ENCODE peak calls at places on chromosomes 3 and 15, in seven cellular contexts. One of them, this sample, is unnamed.

GRCh38 chr3:46261926-46262594 is 19.8 kb downstream of the CCR3 start:
- DNase-seq in pancreas: no peak
- DNase-seq in sigmoid colon: no peak
- DNase-seq in right cardiac atrium: no peak
- DNase-seq in thyroid gland: no peak
- DNase-seq in HL-60: no peak
- DNase-seq in Karpas-422: peak; percentile 5
- DNase-seq in this sample: no peak

GRCh38 chr3:193148678-193149473 is 92.1 kb upstream of the PLAAT1 start:
- DNase-seq in HL-60: no peak
- DNase-seq in sigmoid colon: no peak
- DNase-seq in pancreas: no peak
- DNase-seq in right cardiac atrium: no peak
- DNase-seq in Karpas-422: no peak
- DNase-seq in thyroid gland: peak; percentile 23
- DNase-seq in this sample: no peak

GRCh38 chr3:7385635-7386034 is 524.7 kb downstream of the GRM7 start:
- DNase-seq in HL-60: no peak
- DNase-seq in pancreas: no peak
- DNase-seq in sigmoid colon: no peak
- DNase-seq in right cardiac atrium: no peak
- DNase-seq in thyroid gland: no peak
- DNase-seq in Karpas-422: no peak
- DNase-seq in this sample: no peak

GRCh38 chr15:41965441-41966413 is 6.6 kb downstream of the EHD4 start:
- DNase-seq in Karpas-422: no peak
- DNase-seq in pancreas: peak; percentile 55
- DNase-seq in right cardiac atrium: peak; percentile 43
- DNase-seq in sigmoid colon: no peak
- DNase-seq in thyroid gland: no peak
- DNase-seq in HL-60: no peak
- DNase-seq in this sample: no peak

GRCh38 chr3:169218314-169218983 is 445.1 kb downstream of the MECOM start:
- DNase-seq in sigmoid colon: no peak
- DNase-seq in HL-60: no peak
- DNase-seq in Karpas-422: no peak
- DNase-seq in thyroid gland: peak; percentile 19
- DNase-seq in pancreas: peak; percentile 38
- DNase-seq in right cardiac atrium: peak; percentile 41
- DNase-seq in this sample: no peak

GRCh38 chr3:48599509-48600285 is 4.6 kb upstream of the COL7A1 start:
- DNase-seq in thyroid gland: no peak
- DNase-seq in sigmoid colon: no peak
- DNase-seq in Karpas-422: no peak
- DNase-seq in right cardiac atrium: no peak
- DNase-seq in HL-60: no peak
- DNase-seq in pancreas: no peak
- DNase-seq in this sample: no peak

GRCh38 chr3:160919942-160920341 is 163.9 kb downstream of the PPM1L start:
- DNase-seq in sigmoid colon: no peak
- DNase-seq in pancreas: peak; percentile 37
- DNase-seq in thyroid gland: peak; percentile 24
- DNase-seq in Karpas-422: no peak
- DNase-seq in HL-60: no peak
- DNase-seq in right cardiac atrium: no peak
- DNase-seq in this sample: no peak

GRCh38 chr3:134737520-134737919 is 57.5 kb upstream of the EPHB1 start:
- DNase-seq in pancreas: no peak
- DNase-seq in right cardiac atrium: no peak
- DNase-seq in thyroid gland: no peak
- DNase-seq in sigmoid colon: no peak
- DNase-seq in HL-60: no peak
- DNase-seq in Karpas-422: no peak
- DNase-seq in this sample: no peak

GRCh38 chr3:16264174-16264707 is 502 bp downstream of the DPH3 start:
- DNase-seq in Karpas-422: peak; percentile 52
- DNase-seq in sigmoid colon: no peak
- DNase-seq in thyroid gland: no peak
- DNase-seq in pancreas: no peak
- DNase-seq in HL-60: no peak
- DNase-seq in right cardiac atrium: no peak
- DNase-seq in this sample: no peak

GRCh38 chr3:88912294-88913014 is 195.0 kb upstream of the EPHA3 start:
- DNase-seq in thyroid gland: no peak
- DNase-seq in HL-60: no peak
- DNase-seq in Karpas-422: no peak
- DNase-seq in right cardiac atrium: no peak
- DNase-seq in pancreas: no peak
- DNase-seq in sigmoid colon: no peak
- DNase-seq in this sample: no peak

GRCh38 chr15:78775472-78775871 is 35.8 kb downstream of the ADAMTS7 start:
- DNase-seq in Karpas-422: no peak
- DNase-seq in HL-60: no peak
- DNase-seq in sigmoid colon: no peak
- DNase-seq in pancreas: no peak
- DNase-seq in right cardiac atrium: no peak
- DNase-seq in thyroid gland: no peak
- DNase-seq in this sample: no peak

GRCh38 chr15:78259232-78259631 is 5.1 kb upstream of the DNAJA4 start:
- DNase-seq in thyroid gland: no peak
- DNase-seq in Karpas-422: no peak
- DNase-seq in HL-60: no peak
- DNase-seq in pancreas: no peak
- DNase-seq in right cardiac atrium: no peak
- DNase-seq in sigmoid colon: no peak
- DNase-seq in this sample: no peak

GRCh38 chr15:88454867-88455810 is 12.0 kb downstream of the MRPL46 start:
- DNase-seq in Karpas-422: peak; percentile 87
- DNase-seq in thyroid gland: peak; percentile 72
- DNase-seq in sigmoid colon: peak; percentile 80
- DNase-seq in pancreas: peak; percentile 49
- DNase-seq in HL-60: no peak
- DNase-seq in right cardiac atrium: peak; percentile 43
- DNase-seq in this sample: peak; percentile 52

GRCh38 chr15:60695713-60696522 is 217.0 kb upstream of the ICE2 start:
- DNase-seq in right cardiac atrium: no peak
- DNase-seq in Karpas-422: no peak
- DNase-seq in pancreas: no peak
- DNase-seq in HL-60: no peak
- DNase-seq in sigmoid colon: no peak
- DNase-seq in thyroid gland: no peak
- DNase-seq in this sample: no peak

GRCh38 chr3:16253601-16254000 is 11.1 kb downstream of the DPH3 start:
- DNase-seq in HL-60: peak; percentile 99
- DNase-seq in sigmoid colon: peak; percentile 84
- DNase-seq in thyroid gland: peak; percentile 64
- DNase-seq in Karpas-422: no peak
- DNase-seq in pancreas: peak; percentile 53
- DNase-seq in right cardiac atrium: peak; percentile 62
- DNase-seq in this sample: no peak

GRCh38 chr3:187765342-187765741 is 20.1 kb upstream of the BCL6 start:
- DNase-seq in HL-60: no peak
- DNase-seq in pancreas: no peak
- DNase-seq in Karpas-422: no peak
- DNase-seq in thyroid gland: no peak
- DNase-seq in sigmoid colon: no peak
- DNase-seq in right cardiac atrium: no peak
- DNase-seq in this sample: no peak

GRCh38 chr15:33737687-33738606 is 230.3 kb upstream of the CHRM5 start:
- DNase-seq in right cardiac atrium: no peak
- DNase-seq in Karpas-422: peak; percentile 67
- DNase-seq in thyroid gland: peak; percentile 21
- DNase-seq in pancreas: peak; percentile 19
- DNase-seq in HL-60: no peak
- DNase-seq in sigmoid colon: no peak
- DNase-seq in this sample: no peak

GRCh38 chr3:42488687-42489086 is 13.8 kb upstream of the VIPR1 start:
- DNase-seq in thyroid gland: no peak
- DNase-seq in sigmoid colon: no peak
- DNase-seq in HL-60: no peak
- DNase-seq in pancreas: no peak
- DNase-seq in right cardiac atrium: no peak
- DNase-seq in Karpas-422: no peak
- DNase-seq in this sample: no peak

GRCh38 chr15:63374686-63375520 is 6.7 kb downstream of the CA12 start:
- DNase-seq in Karpas-422: no peak
- DNase-seq in thyroid gland: peak; percentile 81
- DNase-seq in right cardiac atrium: peak; percentile 67
- DNase-seq in pancreas: no peak
- DNase-seq in HL-60: no peak
- DNase-seq in sigmoid colon: no peak
- DNase-seq in this sample: no peak
- H3K27ac ChIP-seq in Karpas-422: no peak overlapping the region
- H3K27ac ChIP-seq in thyroid gland: peak overlapping the region; percentile 85
- H3K27ac ChIP-seq in right cardiac atrium: no peak overlapping the region
- H3K27ac ChIP-seq in pancreas: no peak overlapping the region
- H3K27ac ChIP-seq in HL-60: no peak overlapping the region
- H3K27ac ChIP-seq in sigmoid colon: peak overlapping the region; percentile 67
- H3K27ac ChIP-seq in this sample: peak overlapping the region; percentile 34

GRCh38 chr3:29317659-29318173 is 36.8 kb downstream of the RBMS3 start:
- DNase-seq in sigmoid colon: no peak
- DNase-seq in Karpas-422: no peak
- DNase-seq in right cardiac atrium: no peak
- DNase-seq in pancreas: no peak
- DNase-seq in HL-60: no peak
- DNase-seq in thyroid gland: no peak
- DNase-seq in this sample: no peak
- H3K27ac ChIP-seq in sigmoid colon: peak overlapping the region; percentile 72
- H3K27ac ChIP-seq in Karpas-422: no peak overlapping the region
- H3K27ac ChIP-seq in right cardiac atrium: no peak overlapping the region
- H3K27ac ChIP-seq in pancreas: no peak overlapping the region
- H3K27ac ChIP-seq in HL-60: no peak overlapping the region
- H3K27ac ChIP-seq in thyroid gland: peak overlapping the region; percentile 29
- H3K27ac ChIP-seq in this sample: no peak overlapping the region

DNA sequence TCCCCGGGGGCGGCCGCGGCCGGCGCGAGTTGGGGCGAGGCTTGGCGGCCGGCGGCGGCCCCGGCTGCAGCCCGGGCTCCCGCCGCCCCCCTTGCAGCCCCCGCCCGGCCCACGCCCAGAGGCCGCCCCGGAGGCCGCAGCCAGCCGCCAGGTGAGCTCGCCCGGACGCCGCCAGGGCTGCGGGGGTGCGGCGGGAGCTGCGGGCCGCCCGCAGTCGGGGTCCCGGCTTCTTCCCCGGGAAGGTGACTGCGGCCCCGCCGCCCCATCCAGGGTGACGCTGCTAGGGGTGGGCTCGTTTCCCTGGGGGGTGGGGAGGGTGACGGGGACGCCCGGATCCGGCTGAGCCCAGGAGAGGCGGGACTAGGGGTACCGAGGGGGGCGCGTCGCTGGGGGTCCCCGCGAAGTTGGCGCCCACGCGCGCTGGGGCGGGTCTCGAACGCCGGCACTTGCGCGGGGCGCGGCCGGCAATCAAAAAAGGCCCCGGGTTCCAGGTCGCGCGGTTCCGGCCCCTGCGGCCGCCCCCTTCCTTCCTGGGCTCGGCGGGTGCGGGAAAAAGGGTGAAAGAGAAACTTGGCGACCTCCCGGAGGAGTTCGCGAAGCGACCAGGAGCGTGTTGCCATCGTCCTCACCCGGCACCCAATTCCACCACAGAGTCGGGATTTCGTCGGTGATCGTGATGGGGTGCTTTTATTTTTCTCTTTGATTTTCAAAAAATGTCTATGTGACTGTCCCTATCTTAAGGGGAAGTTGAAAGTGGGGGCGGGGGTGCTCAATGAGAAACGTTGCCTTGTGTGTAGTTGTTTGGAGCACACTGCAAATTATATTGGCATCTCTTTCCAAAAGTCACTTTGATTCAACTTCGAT is 573 bp downstream of the ATXN7 start:
- DNase-seq in right cardiac atrium: peak; percentile 50
- DNase-seq in HL-60: peak; percentile 37
- DNase-seq in pancreas: peak; percentile 45
- DNase-seq in thyroid gland: peak; percentile 42
- DNase-seq in sigmoid colon: no peak
- DNase-seq in Karpas-422: peak; percentile 84
- DNase-seq in this sample: peak; percentile 50
- H3K27ac ChIP-seq in right cardiac atrium: peak overlapping the region; percentile 66
- H3K27ac ChIP-seq in HL-60: peak overlapping the region; percentile 91
- H3K27ac ChIP-seq in pancreas: peak overlapping the region; percentile 59
- H3K27ac ChIP-seq in thyroid gland: peak overlapping the region; percentile 93
- H3K27ac ChIP-seq in sigmoid colon: peak overlapping the region; percentile 95
- H3K27ac ChIP-seq in Karpas-422: peak overlapping the region; percentile 71
- H3K27ac ChIP-seq in this sample: peak overlapping the region; percentile 81

GRCh38 chr3:53168175-53168923 is 7.3 kb downstream of the PRKCD start:
- DNase-seq in pancreas: no peak
- DNase-seq in right cardiac atrium: peak; percentile 49
- DNase-seq in Karpas-422: no peak
- DNase-seq in HL-60: peak; percentile 83
- DNase-seq in thyroid gland: no peak
- DNase-seq in sigmoid colon: no peak
- DNase-seq in this sample: no peak
- H3K27ac ChIP-seq in pancreas: no peak overlapping the region
- H3K27ac ChIP-seq in right cardiac atrium: no peak overlapping the region
- H3K27ac ChIP-seq in Karpas-422: peak overlapping the region; percentile 97
- H3K27ac ChIP-seq in HL-60: peak overlapping the region; percentile 97
- H3K27ac ChIP-seq in thyroid gland: peak overlapping the region; percentile 72
- H3K27ac ChIP-seq in sigmoid colon: no peak overlapping the region
- H3K27ac ChIP-seq in this sample: no peak overlapping the region

GRCh38 chr15:48307586-48307985 is 23.6 kb upstream of the DUT start:
- DNase-seq in right cardiac atrium: no peak
- DNase-seq in pancreas: no peak
- DNase-seq in HL-60: no peak
- DNase-seq in Karpas-422: no peak
- DNase-seq in thyroid gland: no peak
- DNase-seq in sigmoid colon: no peak
- DNase-seq in this sample: no peak

GRCh38 chr15:48306639-48307038 is 24.6 kb upstream of the DUT start:
- DNase-seq in pancreas: no peak
- DNase-seq in thyroid gland: no peak
- DNase-seq in sigmoid colon: no peak
- DNase-seq in right cardiac atrium: no peak
- DNase-seq in HL-60: no peak
- DNase-seq in Karpas-422: no peak
- DNase-seq in this sample: no peak

GRCh38 chr15:48300038-48300437 is 31.2 kb upstream of the DUT start:
- DNase-seq in right cardiac atrium: no peak
- DNase-seq in sigmoid colon: no peak
- DNase-seq in thyroid gland: no peak
- DNase-seq in Karpas-422: no peak
- DNase-seq in HL-60: no peak
- DNase-seq in pancreas: no peak
- DNase-seq in this sample: no peak

GRCh38 chr15:48309740-48310139 is 21.5 kb upstream of the DUT start:
- DNase-seq in Karpas-422: no peak
- DNase-seq in pancreas: no peak
- DNase-seq in thyroid gland: no peak
- DNase-seq in HL-60: no peak
- DNase-seq in sigmoid colon: no peak
- DNase-seq in right cardiac atrium: no peak
- DNase-seq in this sample: no peak

GRCh38 chr15:48304398-48304797 is 26.8 kb upstream of the DUT start:
- DNase-seq in Karpas-422: no peak
- DNase-seq in right cardiac atrium: no peak
- DNase-seq in pancreas: no peak
- DNase-seq in sigmoid colon: no peak
- DNase-seq in HL-60: no peak
- DNase-seq in thyroid gland: no peak
- DNase-seq in this sample: no peak
- H3K27ac ChIP-seq in Karpas-422: no peak overlapping the region
- H3K27ac ChIP-seq in right cardiac atrium: no peak overlapping the region
- H3K27ac ChIP-seq in pancreas: no peak overlapping the region
- H3K27ac ChIP-seq in sigmoid colon: no peak overlapping the region
- H3K27ac ChIP-seq in HL-60: no peak overlapping the region
- H3K27ac ChIP-seq in thyroid gland: no peak overlapping the region
- H3K27ac ChIP-seq in this sample: no peak overlapping the region